ENCODE peak calls at places on chromosomes 12 and 14, in ten cellular contexts. B, V, L, E, N, H, D, A, W and I are unnamed samples.
A peak's percentile ranks its signal among the peaks of the same experiment; 100 is the strongest.

GRCh38 chr12:3959799-3960560 is 86.8 kb upstream of the PARP11 start:
- DNase-seq in L (no peak), A (no peak), E (no peak), H (no peak), B (peak; percentile 40), N (peak; percentile 81), W (peak; percentile 31), D (no peak), V (no peak), I (no peak)

GRCh38 chr14:65238456-65238855 is 136.1 kb upstream of the MAX start:
- DNase-seq in E (no peak), H (no peak), N (peak; percentile 34), B (no peak), V (peak; percentile 63), W (peak; percentile 60), A (no peak), L (no peak), D (peak; percentile 82), I (no peak)

GRCh38 chr14:53952533-53952932 is 4.1 kb downstream of the BMP4 start:
- DNase-seq in B (no peak), W (no peak), L (no peak), N (no peak), D (no peak), A (no peak), E (no peak), V (no peak), H (no peak), I (no peak)

GRCh38 chr14:92472860-92473259 is 40.7 kb upstream of the RIN3 start:
- DNase-seq in L (peak; percentile 6), B (no peak), H (no peak), A (no peak), V (no peak), E (peak; percentile 14), W (no peak), N (peak; percentile 54), D (no peak), I (no peak)

GRCh38 chr14:83483063-83483462 is 1949.4 kb upstream of the SEL1L start:
- DNase-seq in H (no peak), W (no peak), B (no peak), L (no peak), V (no peak), N (no peak), D (peak; percentile 79), A (no peak), E (no peak), I (no peak)

GRCh38 chr12:115752151-115752550 is 525.3 kb downstream of the MED13L start:
- DNase-seq in A (no peak), H (no peak), D (peak; percentile 54), L (no peak), E (no peak), W (no peak), V (no peak), N (no peak), B (no peak), I (no peak)

GRCh38 chr14:22900088-22900799 is 17.2 kb downstream of the REM2 start:
- DNase-seq in L (peak; percentile 44), E (peak; percentile 51), H (no peak), W (peak; percentile 39), N (no peak), A (no peak), V (peak; percentile 81), B (no peak), D (peak; percentile 78), I (peak; percentile 52)

GRCh38 chr12:130981156-130981789 is 27.6 kb downstream of the ADGRD1 start:
- DNase-seq in D (no peak), V (no peak), H (no peak), N (no peak), W (no peak), L (no peak), A (no peak), B (no peak), E (no peak), I (no peak)

GRCh38 chr12:27785882-27786570 is 6.0 kb upstream of the MANSC4 start:
- DNase-seq in W (no peak), E (no peak), L (no peak), N (no peak), D (peak; percentile 93), A (no peak), H (no peak), B (no peak), V (no peak), I (no peak)

GRCh38 chr12:53486730-53487487 is 12.3 kb downstream of the MAP3K12 start:
- DNase-seq in W (no peak), B (no peak), A (no peak), H (no peak), E (no peak), N (peak; percentile 75), D (no peak), L (no peak), V (no peak), I (no peak)

GRCh38 chr12:52032431-52032796 is 18.8 kb upstream of the NR4A1 start:
- DNase-seq in L (peak; percentile 74), E (peak; percentile 94), N (peak; percentile 94), A (peak; percentile 78), D (peak; percentile 80), W (peak; percentile 85), H (peak; percentile 97), B (peak; percentile 84), V (no peak), I (peak; percentile 89)

GRCh38 chr12:52029686-52030085 is 21.6 kb upstream of the NR4A1 start:
- DNase-seq in V (peak; percentile 76), A (peak; percentile 37), D (peak; percentile 52), H (no peak), L (no peak), N (no peak), B (peak; percentile 80), W (no peak), E (no peak), I (no peak)

GRCh38 chr12:52035926-52036325 is 15.3 kb upstream of the NR4A1 start:
- DNase-seq in A (no peak), H (no peak), N (no peak), E (no peak), V (no peak), B (no peak), L (no peak), W (no peak), D (no peak), I (peak; percentile 16)

GRCh38 chr12:52033506-52034258 is 17.6 kb upstream of the NR4A1 start:
- DNase-seq in V (no peak), E (no peak), D (no peak), W (no peak), A (no peak), N (peak; percentile 89), B (peak; percentile 41), H (no peak), L (no peak), I (no peak)

GRCh38 chr12:52032797-52033505 is 18.3 kb upstream of the NR4A1 start:
- DNase-seq in V (peak; percentile 97), B (peak; percentile 99), W (peak; percentile 98), H (peak; percentile 99), D (peak; percentile 98), A (peak; percentile 98), L (peak; percentile 98), E (peak; percentile 99), N (peak; percentile 99), I (peak; percentile 99)
- TF ChIP-seq POLR2A in V (peak; percentile 11), B (peak; percentile 91), W (peak; percentile 83), H (peak; percentile 71), D (peak; percentile 86), A (peak; percentile 60), L (peak; percentile 74), E (peak; percentile 54), N (peak; percentile 4), I (peak; percentile 89)

GRCh38 chr14:34437729-34438080 is 24.3 kb downstream of the SPTSSA start:
- DNase-seq in D (no peak), N (no peak), B (no peak), V (no peak), H (no peak), A (no peak), E (no peak), W (no peak), L (no peak), I (no peak)
- TF ChIP-seq POLR2A in D (no peak), N (no peak), B (no peak), V (no peak), H (no peak), A (no peak), E (no peak), W (no peak), L (no peak), I (no peak)

DNA sequence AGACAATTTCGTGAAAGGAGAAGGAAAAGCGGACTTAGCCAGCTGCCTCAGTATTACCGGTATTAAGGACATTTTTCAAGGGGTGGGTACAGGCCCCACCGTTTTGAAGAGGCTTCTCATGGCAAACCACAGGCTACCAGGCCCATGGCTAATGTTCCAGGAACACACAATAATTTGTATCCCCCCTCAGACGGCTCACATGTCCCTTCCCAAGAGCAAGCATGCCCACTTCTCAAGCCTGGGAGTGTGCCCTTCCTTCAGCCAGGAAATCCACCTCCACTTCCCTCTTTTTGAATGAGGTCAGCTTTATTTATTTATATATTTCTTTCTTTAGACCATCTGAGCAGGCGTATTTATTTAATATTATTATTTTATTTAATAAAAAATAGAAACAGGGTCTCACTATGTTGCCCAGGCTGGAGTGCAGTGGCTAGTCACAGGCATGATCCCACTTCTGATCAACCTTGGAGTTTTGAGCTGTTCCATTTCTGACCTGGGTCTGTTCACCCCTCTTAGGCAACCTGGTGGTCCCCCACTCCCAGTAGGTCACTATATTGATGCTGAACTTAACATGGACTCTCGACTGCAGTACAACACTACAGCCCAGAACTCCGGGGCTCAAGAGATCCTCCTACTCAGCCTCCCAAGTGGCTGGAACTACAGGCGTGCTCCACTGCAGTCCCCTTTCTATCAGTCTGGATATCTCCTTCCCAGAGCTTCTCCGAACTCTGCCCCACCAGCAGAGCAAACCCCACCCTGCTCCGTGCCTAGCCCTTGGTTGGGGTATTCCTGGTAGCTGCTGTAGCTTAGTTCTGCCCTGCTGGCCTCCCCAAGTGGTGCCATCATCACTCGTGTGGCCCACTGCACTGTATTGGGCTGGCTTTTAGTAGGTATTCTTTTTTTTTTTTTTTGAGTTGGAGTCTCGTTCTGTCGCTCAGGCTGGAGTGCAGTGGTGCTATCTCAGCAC is 9.8 kb downstream of the HSP90AA1 start:
- DNase-seq in N (no peak), E (no peak), A (no peak), D (no peak), W (no peak), L (no peak), B (no peak), V (no peak), H (no peak), I (no peak)
- TF ChIP-seq POLR2A in N (no peak), E (no peak), A (no peak), D (no peak), W (no peak), L (no peak), B (no peak), V (peak; percentile 29), H (no peak), I (no peak)

DNA sequence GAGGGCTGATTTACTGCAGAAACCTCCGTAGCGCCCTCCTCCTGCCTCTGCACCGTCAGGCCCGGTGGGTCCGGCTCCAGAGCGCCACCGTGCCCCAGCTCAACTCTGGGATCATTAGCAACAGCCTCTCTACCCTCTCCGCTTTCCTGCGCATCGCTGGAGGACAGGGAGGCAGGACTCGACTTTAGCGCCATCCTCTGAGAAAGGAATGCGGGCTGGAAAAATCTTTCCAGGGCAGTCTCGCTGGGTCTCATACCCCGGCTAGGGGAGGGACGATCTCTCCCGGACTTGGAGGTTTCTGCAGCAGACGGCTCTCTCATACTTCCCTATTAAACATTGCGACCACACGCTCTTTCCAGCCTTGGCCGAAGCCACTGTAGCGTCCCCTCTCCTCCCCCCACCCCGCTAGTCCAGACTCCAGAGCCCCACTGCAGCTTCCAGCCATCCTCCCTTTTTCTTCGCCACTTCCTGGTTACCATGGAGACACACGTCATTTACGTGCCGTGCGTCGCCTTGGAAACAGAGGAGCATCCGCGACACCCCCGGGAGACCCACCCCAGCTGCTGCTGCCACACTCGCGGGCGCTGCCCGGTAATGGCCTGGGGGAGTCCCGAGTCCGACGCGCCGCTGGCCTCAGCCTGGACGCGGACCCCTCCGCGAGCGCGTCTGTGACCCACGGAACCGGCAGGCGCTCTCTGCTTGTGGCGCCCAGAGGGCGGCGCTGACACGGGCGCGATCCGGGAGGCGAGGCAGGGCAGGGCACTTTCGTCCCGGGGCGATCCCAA is at the start of gene CCDC184:
- DNase-seq in L (peak; percentile 60), D (peak; percentile 73), E (peak; percentile 87), V (peak; percentile 90), W (peak; percentile 81), B (peak; percentile 70), N (peak; percentile 87), H (peak; percentile 91), A (peak; percentile 48), I (peak; percentile 38)
- TF ChIP-seq POLR2A in L (no peak), D (no peak), E (no peak), V (peak; percentile 47), W (no peak), B (peak; percentile 27), N (no peak), H (no peak), A (no peak), I (no peak)